ENCODE peak calls at places on chromosomes 12 and 14, in four cellular contexts. One of them, this sample, is unnamed.

GRCh38 chr12:64895541-64895940 is 71.1 kb downstream of the TBC1D30 start:
- DNase-seq in fibroblast of the aortic adventitia: peak; percentile 22
- DNase-seq in stomach: no peak
- DNase-seq in mucosa of descending colon: no peak
- DNase-seq in this sample: no peak

GRCh38 chr14:48125654-48126053 is 450.2 kb upstream of the MDGA2 start:
- DNase-seq in fibroblast of the aortic adventitia: no peak
- DNase-seq in stomach: no peak
- DNase-seq in mucosa of descending colon: no peak
- DNase-seq in this sample: no peak

GRCh38 chr14:23047751-23048693 is 6.0 kb downstream of the PSMB11 start:
- DNase-seq in fibroblast of the aortic adventitia: no peak
- DNase-seq in mucosa of descending colon: no peak
- DNase-seq in stomach: no peak
- DNase-seq in this sample: no peak

GRCh38 chr14:70257526-70257925 is 68.8 kb upstream of the SLC8A3 start:
- DNase-seq in mucosa of descending colon: peak; percentile 31
- DNase-seq in fibroblast of the aortic adventitia: no peak
- DNase-seq in stomach: no peak
- DNase-seq in this sample: peak; percentile 62

GRCh38 chr12:123532808-123533649 is 490 bp downstream of the RILPL1 start:
- DNase-seq in stomach: peak; percentile 28
- DNase-seq in fibroblast of the aortic adventitia: peak; percentile 34
- DNase-seq in mucosa of descending colon: peak; percentile 19
- DNase-seq in this sample: peak; percentile 19

GRCh38 chr12:20280515-20280914 is 87.8 kb upstream of the PDE3A start:
- DNase-seq in stomach: no peak
- DNase-seq in fibroblast of the aortic adventitia: peak; percentile 74
- DNase-seq in mucosa of descending colon: no peak
- DNase-seq in this sample: no peak

GRCh38 chr12:54040148-54040494 is 7.3 kb downstream of the HOXC5 start:
- DNase-seq in fibroblast of the aortic adventitia: no peak
- DNase-seq in stomach: no peak
- DNase-seq in mucosa of descending colon: no peak
- DNase-seq in this sample: peak; percentile 24

GRCh38 chr12:132623072-132623869 is 4.7 kb downstream of the P2RX2 start:
- DNase-seq in stomach: no peak
- DNase-seq in fibroblast of the aortic adventitia: no peak
- DNase-seq in mucosa of descending colon: no peak
- DNase-seq in this sample: no peak

GRCh38 chr12:91432079-91432478 is 249.5 kb upstream of the DCN start:
- DNase-seq in fibroblast of the aortic adventitia: no peak
- DNase-seq in mucosa of descending colon: no peak
- DNase-seq in stomach: no peak
- DNase-seq in this sample: no peak

GRCh38 chr14:104313674-104314073 is 175.3 kb downstream of the KIF26A start:
- DNase-seq in fibroblast of the aortic adventitia: no peak
- DNase-seq in mucosa of descending colon: no peak
- DNase-seq in stomach: no peak
- DNase-seq in this sample: no peak

GRCh38 chr12:90024261-90024660 is 315.6 kb upstream of the ATP2B1 start:
- DNase-seq in fibroblast of the aortic adventitia: peak; percentile 14
- DNase-seq in mucosa of descending colon: no peak
- DNase-seq in stomach: no peak
- DNase-seq in this sample: no peak

GRCh38 chr14:80498533-80498932 is 287.2 kb upstream of the DIO2 start:
- DNase-seq in mucosa of descending colon: peak; percentile 2
- DNase-seq in stomach: no peak
- DNase-seq in fibroblast of the aortic adventitia: no peak
- DNase-seq in this sample: no peak

GRCh38 chr14:32078794-32079663 is 1.9 kb downstream of the ARHGAP5 start:
- DNase-seq in stomach: no peak
- DNase-seq in fibroblast of the aortic adventitia: peak; percentile 12
- DNase-seq in mucosa of descending colon: no peak
- DNase-seq in this sample: peak; percentile 4

GRCh38 chr14:104749111-104749649 is 3.8 kb upstream of the SIVA1 start:
- DNase-seq in mucosa of descending colon: peak; percentile 52
- DNase-seq in fibroblast of the aortic adventitia: peak; percentile 61
- DNase-seq in stomach: no peak
- DNase-seq in this sample: no peak

GRCh38 chr14:41297961-41298690 is 308.6 kb upstream of the LRFN5 start:
- DNase-seq in fibroblast of the aortic adventitia: peak; percentile 0
- DNase-seq in stomach: no peak
- DNase-seq in mucosa of descending colon: no peak
- DNase-seq in this sample: no peak

GRCh38 chr14:60656755-60657608 is 7.7 kb upstream of the SIX1 start:
- DNase-seq in fibroblast of the aortic adventitia: peak; percentile 59
- DNase-seq in stomach: peak; percentile 59
- DNase-seq in mucosa of descending colon: peak; percentile 47
- DNase-seq in this sample: peak; percentile 91

GRCh38 chr12:52198454-52199215 is 6.8 kb upstream of the KRT80 start:
- DNase-seq in stomach: no peak
- DNase-seq in fibroblast of the aortic adventitia: no peak
- DNase-seq in mucosa of descending colon: no peak
- DNase-seq in this sample: no peak

GRCh38 chr14:105528859-105529505 is 2.6 kb downstream of the TMEM121 start:
- DNase-seq in fibroblast of the aortic adventitia: no peak
- DNase-seq in stomach: no peak
- DNase-seq in mucosa of descending colon: no peak
- DNase-seq in this sample: peak; percentile 55

GRCh38 chr14:67111031-67111430 is 78.2 kb upstream of the GARIN2 start:
- DNase-seq in fibroblast of the aortic adventitia: no peak
- DNase-seq in mucosa of descending colon: no peak
- DNase-seq in stomach: no peak
- DNase-seq in this sample: no peak

GRCh38 chr12:116397148-116397547 is 119.7 kb upstream of the MED13L start:
- DNase-seq in fibroblast of the aortic adventitia: peak; percentile 51
- DNase-seq in mucosa of descending colon: no peak
- DNase-seq in stomach: no peak
- DNase-seq in this sample: no peak

DNA sequence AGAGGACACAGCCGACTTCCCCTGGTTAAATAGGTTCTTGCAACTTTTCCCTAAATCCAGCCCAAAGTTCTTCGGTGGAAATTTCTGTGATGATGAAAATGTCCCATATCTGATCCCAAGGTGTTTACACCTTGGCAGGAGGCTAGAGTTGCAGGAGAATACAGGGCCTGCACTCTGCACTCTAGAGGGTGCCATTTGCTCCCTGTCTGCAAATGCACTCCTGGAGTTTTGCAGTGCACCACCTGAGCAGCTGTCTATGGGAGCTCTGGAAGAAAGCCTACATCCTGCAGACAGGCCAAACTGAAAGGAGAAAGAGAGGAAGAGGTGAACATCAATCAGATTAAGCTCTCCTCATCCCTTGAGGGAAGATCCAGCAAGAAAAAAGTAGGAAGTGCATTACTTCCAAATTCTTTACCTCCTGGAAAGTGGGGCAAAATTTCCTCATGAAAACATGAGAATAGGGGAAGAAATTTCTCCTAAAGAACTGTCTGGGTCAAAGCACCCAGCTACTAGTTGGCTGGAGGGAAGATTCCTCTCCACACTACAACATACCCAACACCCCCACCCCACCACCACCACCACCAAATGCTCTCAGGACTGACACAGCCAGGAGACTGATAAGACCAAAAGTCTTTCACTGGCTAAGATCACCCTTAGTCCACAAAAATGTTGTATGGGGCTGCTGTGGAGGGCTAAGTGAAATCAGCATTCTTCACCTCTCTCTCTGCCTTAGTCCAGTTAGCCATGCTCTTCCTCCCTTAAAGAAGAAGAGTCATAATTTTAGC is 106.4 kb downstream of the NUAK1 start:
- DNase-seq in fibroblast of the aortic adventitia: peak; percentile 57
- DNase-seq in stomach: no peak
- DNase-seq in mucosa of descending colon: peak; percentile 7
- DNase-seq in this sample: no peak
- TF ChIP-seq CTCF in fibroblast of the aortic adventitia: no peak
- TF ChIP-seq CTCF in stomach: no peak
- TF ChIP-seq CTCF in mucosa of descending colon: no peak
- TF ChIP-seq CTCF in this sample: no peak

GRCh38 chr12:6551496-6552139 is 4.2 kb downstream of the IFFO1 start:
- DNase-seq in mucosa of descending colon: no peak
- DNase-seq in stomach: no peak
- DNase-seq in fibroblast of the aortic adventitia: peak; percentile 80
- DNase-seq in this sample: no peak

GRCh38 chr12:6549379-6550151 is 6.3 kb downstream of the IFFO1 start:
- DNase-seq in fibroblast of the aortic adventitia: no peak
- DNase-seq in mucosa of descending colon: no peak
- DNase-seq in stomach: no peak
- DNase-seq in this sample: no peak

GRCh38 chr12:6550294-6551062 is 5.4 kb downstream of the IFFO1 start:
- DNase-seq in mucosa of descending colon: no peak
- DNase-seq in stomach: no peak
- DNase-seq in fibroblast of the aortic adventitia: no peak
- DNase-seq in this sample: no peak

GRCh38 chr12:6552140-6552551 is 3.7 kb downstream of the IFFO1 start:
- DNase-seq in stomach: no peak
- DNase-seq in fibroblast of the aortic adventitia: peak; percentile 53
- DNase-seq in mucosa of descending colon: no peak
- DNase-seq in this sample: no peak

GRCh38 chr12:6551063-6551461 is 4.8 kb downstream of the IFFO1 start:
- DNase-seq in stomach: no peak
- DNase-seq in fibroblast of the aortic adventitia: peak; percentile 74
- DNase-seq in mucosa of descending colon: peak; percentile 56
- DNase-seq in this sample: no peak
- H3K4me3 ChIP-seq in stomach: no peak overlapping the region
- H3K4me3 ChIP-seq in fibroblast of the aortic adventitia: peak overlapping the region; percentile 49
- H3K4me3 ChIP-seq in mucosa of descending colon: no peak overlapping the region
- H3K4me3 ChIP-seq in this sample: no peak overlapping the region

GRCh38 chr12:7961395-7962188 is 25.6 kb upstream of the SLC2A3 start:
- DNase-seq in mucosa of descending colon: no peak
- DNase-seq in stomach: no peak
- DNase-seq in fibroblast of the aortic adventitia: peak; percentile 28
- DNase-seq in this sample: no peak
- TF ChIP-seq CTCF in mucosa of descending colon: no peak
- TF ChIP-seq CTCF in stomach: no peak
- TF ChIP-seq CTCF in fibroblast of the aortic adventitia: no peak
- TF ChIP-seq CTCF in this sample: no peak

GRCh38 chr14:45467023-45467422 is 214.0 kb upstream of the MIS18BP1 start:
- DNase-seq in mucosa of descending colon: no peak
- DNase-seq in stomach: no peak
- DNase-seq in fibroblast of the aortic adventitia: no peak
- DNase-seq in this sample: no peak
- H3K4me3 ChIP-seq in mucosa of descending colon: no peak overlapping the region
- H3K4me3 ChIP-seq in stomach: no peak overlapping the region
- H3K4me3 ChIP-seq in fibroblast of the aortic adventitia: no peak overlapping the region
- H3K4me3 ChIP-seq in this sample: no peak overlapping the region

DNA sequence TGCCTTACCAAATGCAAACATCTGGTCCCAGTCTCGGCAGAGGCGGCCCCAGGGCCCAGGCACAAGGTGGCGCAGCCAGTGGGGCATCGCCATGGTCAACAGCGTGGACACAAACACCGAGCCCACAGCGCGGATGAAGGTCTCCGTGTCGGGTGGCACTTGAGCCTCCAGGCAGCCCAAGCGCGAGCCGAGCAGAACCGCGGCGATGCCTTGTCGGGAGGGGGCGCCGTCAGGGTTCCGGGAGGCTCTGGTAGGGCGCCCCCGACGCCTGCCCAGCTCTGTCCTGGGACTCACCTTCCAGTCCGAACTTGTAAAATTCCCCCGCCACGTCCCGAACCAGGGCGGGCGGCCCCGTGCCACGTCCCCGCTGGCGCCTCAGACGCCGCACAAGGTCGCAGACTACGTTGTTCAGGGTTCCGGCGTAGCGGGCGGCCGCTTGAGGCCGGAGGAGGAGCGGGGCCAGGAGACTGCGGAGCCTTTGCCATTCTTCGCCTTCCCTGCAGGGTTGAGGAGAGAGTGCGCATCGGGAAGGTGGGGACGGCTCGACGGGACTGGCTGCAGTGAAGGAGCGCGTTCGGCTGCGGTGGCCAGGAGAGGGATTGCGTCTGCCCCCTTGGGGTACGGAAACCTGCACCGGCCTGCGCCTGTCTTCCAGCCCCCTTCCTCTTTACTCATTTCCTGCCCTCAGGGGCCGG is 1.7 kb downstream of the CYP27B1 start:
- DNase-seq in fibroblast of the aortic adventitia: no peak
- DNase-seq in mucosa of descending colon: peak; percentile 67
- DNase-seq in stomach: peak; percentile 45
- DNase-seq in this sample: peak; percentile 61
- TF ChIP-seq CTCF in fibroblast of the aortic adventitia: peak; percentile 39
- TF ChIP-seq CTCF in mucosa of descending colon: no peak
- TF ChIP-seq CTCF in stomach: no peak
- TF ChIP-seq CTCF in this sample: peak; percentile 48

GRCh38 chr14:26941521-26941920 is 343.7 kb upstream of the NOVA1 start:
- DNase-seq in mucosa of descending colon: no peak
- DNase-seq in stomach: no peak
- DNase-seq in fibroblast of the aortic adventitia: no peak
- DNase-seq in this sample: no peak
- H3K4me3 ChIP-seq in mucosa of descending colon: no peak overlapping the region
- H3K4me3 ChIP-seq in stomach: no peak overlapping the region
- H3K4me3 ChIP-seq in fibroblast of the aortic adventitia: no peak overlapping the region
- H3K4me3 ChIP-seq in this sample: no peak overlapping the region